ENCODE peak calls at places on chromosomes 6 and 20, in seven cellular contexts. L is CD8-positive, alpha-beta memory T cell; M is heart left ventricle; V is PC-3; P is HAP-1; G is psoas muscle; O is transverse colon. K is an unnamed sample.

GRCh38 chr6:68876792-68877493 is 241.9 kb downstream of the ADGRB3 start:
- DNase-seq in L (no peak), M (no peak), V (peak; percentile 35), P (peak; percentile 59), G (no peak), O (no peak), K (no peak)

GRCh38 chr20:12110711-12111110 is 193.0 kb downstream of the BTBD3 start:
- DNase-seq in L (no peak), M (no peak), V (no peak), P (no peak), G (no peak), O (no peak), K (no peak)

GRCh38 chr6:13865132-13865531 is 50.8 kb upstream of the MCUR1 start:
- DNase-seq in L (no peak), M (no peak), V (no peak), P (no peak), G (no peak), O (no peak), K (no peak)

GRCh38 chr6:108123516-108123929 is 42.3 kb upstream of the NR2E1 start:
- DNase-seq in L (no peak), M (no peak), V (no peak), P (no peak), G (no peak), O (no peak), K (no peak)

GRCh38 chr20:50038574-50038991 is 55.8 kb downstream of the SNAI1 start:
- DNase-seq in L (no peak), M (no peak), V (no peak), P (no peak), G (no peak), O (no peak), K (no peak)

GRCh38 chr20:3161316-3162079 is 1.8 kb upstream of the FASTKD5 start:
- DNase-seq in L (no peak), M (no peak), V (no peak), P (no peak), G (no peak), O (no peak), K (no peak)

GRCh38 chr20:7981374-7981773 is 38.2 kb downstream of the TMX4 start:
- DNase-seq in L (no peak), M (no peak), V (no peak), P (no peak), G (no peak), O (no peak), K (no peak)

GRCh38 chr6:15776458-15776980 is 113.7 kb upstream of the DTNBP1 start:
- DNase-seq in L (no peak), M (no peak), V (peak; percentile 34), P (no peak), G (no peak), O (no peak), K (no peak)

GRCh38 chr6:16403831-16404230 is 165.4 kb downstream of the GMPR start:
- DNase-seq in L (no peak), M (no peak), V (peak; percentile 38), P (no peak), G (no peak), O (no peak), K (no peak)

GRCh38 chr20:2748551-2749342 is 51.7 kb downstream of the CPXM1 start:
- DNase-seq in L (no peak), M (no peak), V (no peak), P (no peak), G (no peak), O (no peak), K (no peak)

GRCh38 chr6:127120787-127121636 is 2.5 kb downstream of the RSPO3 start:
- DNase-seq in L (no peak), M (peak; percentile 59), V (peak; percentile 64), P (peak; percentile 68), G (peak; percentile 88), O (peak; percentile 68), K (peak; percentile 79)

GRCh38 chr6:34531580-34532201 is 24.4 kb downstream of the SPDEF start:
- DNase-seq in L (no peak), M (peak; percentile 43), V (no peak), P (no peak), G (peak; percentile 93), O (no peak), K (no peak)

GRCh38 chr6:165159459-165159858 is 149.9 kb downstream of the C6orf118 start:
- DNase-seq in L (no peak), M (no peak), V (no peak), P (no peak), G (no peak), O (no peak), K (no peak)

GRCh38 chr20:33262658-33263065 is 20.4 kb upstream of the BPIFB1 start:
- DNase-seq in L (no peak), M (no peak), V (peak; percentile 74), P (peak; percentile 46), G (no peak), O (no peak), K (no peak)

GRCh38 chr6:159315562-159315961 is 146.4 kb downstream of the FNDC1 start:
- DNase-seq in L (no peak), M (no peak), V (no peak), P (no peak), G (no peak), O (no peak), K (no peak)

GRCh38 chr6:159324599-159324998 is 155.4 kb downstream of the FNDC1 start:
- DNase-seq in L (no peak), M (no peak), V (no peak), P (no peak), G (no peak), O (no peak), K (no peak)

GRCh38 chr6:159317430-159317829 is 148.2 kb downstream of the FNDC1 start:
- DNase-seq in L (no peak), M (no peak), V (no peak), P (no peak), G (no peak), O (no peak), K (no peak)

DNA sequence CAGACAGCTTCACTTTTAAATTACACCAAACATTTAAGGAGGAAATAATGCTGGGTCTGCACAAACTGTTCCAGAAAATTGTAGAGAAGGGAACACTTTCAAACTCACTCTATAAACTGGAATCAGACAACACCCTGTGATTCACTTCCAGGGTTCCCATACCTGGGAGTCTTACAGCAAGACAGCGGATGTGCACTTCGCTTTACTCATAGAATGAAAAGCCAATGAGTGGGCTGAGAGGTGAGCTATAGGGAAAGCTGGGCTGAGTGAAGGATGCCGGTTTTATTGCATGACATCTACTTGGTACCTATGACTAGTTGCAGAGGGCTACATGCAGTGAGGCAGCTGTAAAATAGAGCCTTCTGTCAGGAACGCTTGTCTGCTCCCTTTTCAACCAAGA is 152.1 kb downstream of the FNDC1 start:
- DNase-seq in L (no peak), M (no peak), V (peak; percentile 19), P (no peak), G (no peak), O (no peak), K (no peak)
- H3K9me3 ChIP-seq in L (no peaks in the 10 kb centered on the region), M (no peaks in the 10 kb centered on the region), V (no peaks in the 10 kb centered on the region), P (no peaks in the 10 kb centered on the region), G (no peaks in the 10 kb centered on the region), O (no peaks in the 10 kb centered on the region), K (no peaks in the 10 kb centered on the region)

GRCh38 chr20:46505501-46505900 is 7.9 kb downstream of the ZNF334 start:
- DNase-seq in L (no peak), M (no peak), V (no peak), P (no peak), G (no peak), O (no peak), K (no peak)

GRCh38 chr20:46501961-46502360 is 11.4 kb downstream of the ZNF334 start:
- DNase-seq in L (no peak), M (no peak), V (no peak), P (no peak), G (no peak), O (no peak), K (no peak)

GRCh38 chr20:46501337-46501942 is 11.9 kb downstream of the ZNF334 start:
- DNase-seq in L (no peak), M (no peak), V (no peak), P (no peak), G (no peak), O (no peak), K (no peak)
- H3K9me3 ChIP-seq in L (peaks cover 11% of the 10 kb centered on the region), M (peaks cover 55% of the 10 kb centered on the region), V (peaks cover 54% of the 10 kb centered on the region), P (peaks cover 4% of the 10 kb centered on the region), G (peaks cover 24% of the 10 kb centered on the region), O (peaks cover 32% of the 10 kb centered on the region), K (peaks cover 28% of the 10 kb centered on the region)

DNA sequence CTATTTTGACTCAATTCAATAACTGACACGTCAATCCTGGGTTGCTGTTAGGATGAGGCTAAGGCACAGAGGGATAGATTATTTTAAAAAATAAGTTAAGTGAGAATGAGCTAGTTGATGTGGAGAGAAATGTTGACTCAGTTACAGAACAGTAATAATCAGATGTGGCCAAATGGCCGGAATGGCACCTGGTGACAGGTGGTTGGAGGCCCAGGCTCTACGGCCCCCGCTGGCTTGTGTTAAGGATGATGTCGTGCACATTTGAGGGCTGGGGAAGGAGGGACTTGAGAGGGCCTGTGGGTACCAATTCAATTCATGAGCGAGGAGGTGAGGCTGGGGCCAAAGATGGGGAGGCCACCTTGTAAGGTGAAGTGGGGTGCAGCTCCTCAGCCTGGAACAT is 31.7 kb downstream of the APCDD1L start:
- DNase-seq in L (no peak), M (no peak), V (no peak), P (no peak), G (no peak), O (no peak), K (no peak)
- H3K9me3 ChIP-seq in L (peaks cover 4% of the 10 kb centered on the region), M (peaks cover 37% of the 10 kb centered on the region), V (peaks cover 5% of the 10 kb centered on the region), P (peaks cover 9% of the 10 kb centered on the region), G (peaks cover 21% of the 10 kb centered on the region), O (peaks cover 13% of the 10 kb centered on the region), K (peaks cover 10% of the 10 kb centered on the region)

DNA sequence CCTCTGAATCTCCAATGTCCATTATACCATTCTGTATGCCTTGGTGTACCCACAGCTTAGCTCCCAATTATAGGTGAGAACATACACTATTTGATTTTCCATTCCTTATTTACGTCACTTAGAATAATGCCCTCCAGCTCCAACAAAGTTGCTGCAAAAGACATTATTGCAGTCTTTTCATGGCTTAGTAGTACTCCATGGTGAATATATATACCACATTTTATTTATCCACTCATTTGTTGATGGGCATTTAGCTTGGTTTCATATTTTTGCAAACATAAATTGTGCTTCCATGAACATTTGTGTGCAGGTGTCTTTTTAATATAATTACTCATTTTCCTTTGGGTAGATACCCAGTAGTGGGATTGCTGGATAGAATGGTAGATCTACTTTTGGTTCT is 374.1 kb upstream of the HTR1E start:
- DNase-seq in L (no peak), M (no peak), V (no peak), P (no peak), G (no peak), O (no peak), K (no peak)
- H3K9me3 ChIP-seq in L (no peaks in the 10 kb centered on the region), M (peaks cover 18% of the 10 kb centered on the region), V (no peaks in the 10 kb centered on the region), P (no peaks in the 10 kb centered on the region), G (no peaks in the 10 kb centered on the region), O (peaks cover 5% of the 10 kb centered on the region), K (peaks cover 5% of the 10 kb centered on the region)

GRCh38 chr6:167568407-167569024 is 243.6 kb downstream of the TTLL2 start:
- DNase-seq in L (no peak), M (no peak), V (no peak), P (no peak), G (no peak), O (no peak), K (no peak)
- H3K9me3 ChIP-seq in L (no peaks in the 10 kb centered on the region), M (no peaks in the 10 kb centered on the region), V (no peaks in the 10 kb centered on the region), P (no peaks in the 10 kb centered on the region), G (no peaks in the 10 kb centered on the region), O (no peaks in the 10 kb centered on the region), K (no peaks in the 10 kb centered on the region)

GRCh38 chr6:318265-318890 is 26.1 kb downstream of the DUSP22 start:
- DNase-seq in L (no peak), M (no peak), V (no peak), P (no peak), G (no peak), O (no peak), K (no peak)
- H3K9me3 ChIP-seq in L (no peaks in the 10 kb centered on the region), M (no peaks in the 10 kb centered on the region), V (no peaks in the 10 kb centered on the region), P (peaks cover 25% of the 10 kb centered on the region), G (no peaks in the 10 kb centered on the region), O (no peaks in the 10 kb centered on the region), K (no peaks in the 10 kb centered on the region)

GRCh38 chr20:59725476-59726119 is 121.3 kb downstream of the PHACTR3 start:
- DNase-seq in L (no peak), M (no peak), V (no peak), P (no peak), G (no peak), O (no peak), K (no peak)
- H3K9me3 ChIP-seq in L (no peaks in the 10 kb centered on the region), M (no peaks in the 10 kb centered on the region), V (no peaks in the 10 kb centered on the region), P (no peaks in the 10 kb centered on the region), G (no peaks in the 10 kb centered on the region), O (no peaks in the 10 kb centered on the region), K (no peaks in the 10 kb centered on the region)

K was measured in lower lobe of right lung.